ENCODE peak calls at places on chromosome 19, in seven cellular contexts. One of them, this sample, is unnamed.

GRCh38 chr19:9934132-9934950 is 2.0 kb downstream of the OLFM2 start:
- DNase-seq in pancreas: peak; percentile 89
- DNase-seq in Jurkat, Clone E6-1: peak; percentile 73
- DNase-seq in astrocyte of the spinal cord: peak; percentile 53
- DNase-seq in psoas muscle: peak; percentile 74
- DNase-seq in colonic mucosa: peak; percentile 81
- DNase-seq in dorsolateral prefrontal cortex: peak; percentile 74
- DNase-seq in this sample: no peak

GRCh38 chr19:39199025-39199424 is 2.3 kb downstream of the NCCRP1 start:
- DNase-seq in psoas muscle: no peak
- DNase-seq in dorsolateral prefrontal cortex: peak; percentile 77
- DNase-seq in colonic mucosa: no peak
- DNase-seq in pancreas: peak; percentile 93
- DNase-seq in astrocyte of the spinal cord: peak; percentile 17
- DNase-seq in Jurkat, Clone E6-1: no peak
- DNase-seq in this sample: peak; percentile 65

GRCh38 chr19:35260694-35261304 is 8.0 kb upstream of the USF2 start:
- DNase-seq in pancreas: peak; percentile 10
- DNase-seq in colonic mucosa: peak; percentile 8
- DNase-seq in psoas muscle: no peak
- DNase-seq in astrocyte of the spinal cord: no peak
- DNase-seq in Jurkat, Clone E6-1: no peak
- DNase-seq in dorsolateral prefrontal cortex: no peak
- DNase-seq in this sample: no peak

GRCh38 chr19:39205449-39205764 is 1.3 kb upstream of the SYCN start:
- DNase-seq in colonic mucosa: no peak
- DNase-seq in pancreas: no peak
- DNase-seq in dorsolateral prefrontal cortex: no peak
- DNase-seq in astrocyte of the spinal cord: no peak
- DNase-seq in Jurkat, Clone E6-1: no peak
- DNase-seq in psoas muscle: no peak
- DNase-seq in this sample: no peak

GRCh38 chr19:7393934-7394508 is 45.3 kb downstream of the ARHGEF18 start:
- DNase-seq in dorsolateral prefrontal cortex: no peak
- DNase-seq in pancreas: no peak
- DNase-seq in astrocyte of the spinal cord: no peak
- DNase-seq in colonic mucosa: no peak
- DNase-seq in psoas muscle: no peak
- DNase-seq in Jurkat, Clone E6-1: no peak
- DNase-seq in this sample: no peak

GRCh38 chr19:19554074-19555023 is 16.3 kb downstream of the CILP2 start:
- DNase-seq in Jurkat, Clone E6-1: peak; percentile 17
- DNase-seq in pancreas: no peak
- DNase-seq in colonic mucosa: peak; percentile 57
- DNase-seq in dorsolateral prefrontal cortex: no peak
- DNase-seq in psoas muscle: peak; percentile 57
- DNase-seq in astrocyte of the spinal cord: no peak
- DNase-seq in this sample: no peak

GRCh38 chr19:44345969-44346368 is 10.5 kb downstream of the ZNF112 start:
- DNase-seq in colonic mucosa: no peak
- DNase-seq in Jurkat, Clone E6-1: no peak
- DNase-seq in psoas muscle: no peak
- DNase-seq in astrocyte of the spinal cord: no peak
- DNase-seq in dorsolateral prefrontal cortex: no peak
- DNase-seq in pancreas: no peak
- DNase-seq in this sample: no peak

GRCh38 chr19:33256266-33256665 is 30.6 kb upstream of the SLC7A10 start:
- DNase-seq in pancreas: no peak
- DNase-seq in colonic mucosa: no peak
- DNase-seq in dorsolateral prefrontal cortex: no peak
- DNase-seq in astrocyte of the spinal cord: no peak
- DNase-seq in Jurkat, Clone E6-1: no peak
- DNase-seq in psoas muscle: no peak
- DNase-seq in this sample: no peak

GRCh38 chr19:31096047-31096446 is 253.2 kb downstream of the TSHZ3 start:
- DNase-seq in colonic mucosa: no peak
- DNase-seq in dorsolateral prefrontal cortex: no peak
- DNase-seq in astrocyte of the spinal cord: no peak
- DNase-seq in psoas muscle: peak; percentile 18
- DNase-seq in pancreas: no peak
- DNase-seq in Jurkat, Clone E6-1: no peak
- DNase-seq in this sample: no peak

GRCh38 chr19:43624933-43625332 is 5.5 kb upstream of the ZNF428 start:
- DNase-seq in psoas muscle: peak; percentile 31
- DNase-seq in astrocyte of the spinal cord: no peak
- DNase-seq in pancreas: no peak
- DNase-seq in Jurkat, Clone E6-1: peak; percentile 85
- DNase-seq in dorsolateral prefrontal cortex: peak; percentile 59
- DNase-seq in colonic mucosa: peak; percentile 85
- DNase-seq in this sample: no peak

GRCh38 chr19:4580961-4581380 is 21.5 kb upstream of the SEMA6B start:
- DNase-seq in Jurkat, Clone E6-1: no peak
- DNase-seq in dorsolateral prefrontal cortex: no peak
- DNase-seq in psoas muscle: no peak
- DNase-seq in astrocyte of the spinal cord: no peak
- DNase-seq in colonic mucosa: no peak
- DNase-seq in pancreas: no peak
- DNase-seq in this sample: no peak

GRCh38 chr19:54875506-54875905 is 1.5 kb downstream of the FCAR start:
- DNase-seq in Jurkat, Clone E6-1: peak; percentile 28
- DNase-seq in astrocyte of the spinal cord: no peak
- DNase-seq in colonic mucosa: no peak
- DNase-seq in psoas muscle: no peak
- DNase-seq in dorsolateral prefrontal cortex: no peak
- DNase-seq in pancreas: no peak
- DNase-seq in this sample: no peak

GRCh38 chr19:45917421-45918091 is 3.0 kb upstream of the NANOS2 start:
- DNase-seq in Jurkat, Clone E6-1: no peak
- DNase-seq in psoas muscle: no peak
- DNase-seq in pancreas: no peak
- DNase-seq in astrocyte of the spinal cord: no peak
- DNase-seq in colonic mucosa: no peak
- DNase-seq in dorsolateral prefrontal cortex: no peak
- DNase-seq in this sample: no peak

GRCh38 chr19:38975214-38975860 is at the start of gene FBXO17:
- DNase-seq in pancreas: peak; percentile 60
- DNase-seq in dorsolateral prefrontal cortex: peak; percentile 85
- DNase-seq in psoas muscle: peak; percentile 65
- DNase-seq in astrocyte of the spinal cord: peak; percentile 54
- DNase-seq in Jurkat, Clone E6-1: no peak
- DNase-seq in colonic mucosa: peak; percentile 29
- DNase-seq in this sample: no peak

GRCh38 chr19:7595466-7596133 is at the start of gene CAMSAP3:
- DNase-seq in dorsolateral prefrontal cortex: no peak
- DNase-seq in psoas muscle: no peak
- DNase-seq in pancreas: peak; percentile 79
- DNase-seq in Jurkat, Clone E6-1: peak; percentile 49
- DNase-seq in colonic mucosa: peak; percentile 66
- DNase-seq in astrocyte of the spinal cord: no peak
- DNase-seq in this sample: no peak

GRCh38 chr19:46000497-46001246 is 5.4 kb downstream of the CCDC61 start:
- DNase-seq in psoas muscle: peak; percentile 41
- DNase-seq in astrocyte of the spinal cord: no peak
- DNase-seq in Jurkat, Clone E6-1: peak; percentile 75
- DNase-seq in pancreas: peak; percentile 60
- DNase-seq in dorsolateral prefrontal cortex: peak; percentile 86
- DNase-seq in colonic mucosa: peak; percentile 77
- DNase-seq in this sample: no peak

GRCh38 chr19:48443262-48443661 is 2.5 kb upstream of the GRWD1 start:
- DNase-seq in pancreas: peak; percentile 70
- DNase-seq in psoas muscle: no peak
- DNase-seq in colonic mucosa: no peak
- DNase-seq in dorsolateral prefrontal cortex: no peak
- DNase-seq in astrocyte of the spinal cord: no peak
- DNase-seq in Jurkat, Clone E6-1: no peak
- DNase-seq in this sample: no peak

GRCh38 chr19:50921391-50922315 is 10.5 kb upstream of the KLK4 start:
- DNase-seq in astrocyte of the spinal cord: no peak
- DNase-seq in pancreas: no peak
- DNase-seq in psoas muscle: no peak
- DNase-seq in dorsolateral prefrontal cortex: no peak
- DNase-seq in colonic mucosa: no peak
- DNase-seq in Jurkat, Clone E6-1: no peak
- DNase-seq in this sample: no peak

GRCh38 chr19:49142866-49143335 is 12.3 kb downstream of the HRC start:
- DNase-seq in psoas muscle: peak; percentile 86
- DNase-seq in dorsolateral prefrontal cortex: peak; percentile 95
- DNase-seq in astrocyte of the spinal cord: peak; percentile 90
- DNase-seq in Jurkat, Clone E6-1: no peak
- DNase-seq in colonic mucosa: peak; percentile 92
- DNase-seq in pancreas: peak; percentile 90
- DNase-seq in this sample: peak; percentile 76

GRCh38 chr19:6457958-6458694 is 1.5 kb downstream of the SLC25A23 start:
- DNase-seq in pancreas: no peak
- DNase-seq in Jurkat, Clone E6-1: no peak
- DNase-seq in colonic mucosa: no peak
- DNase-seq in psoas muscle: no peak
- DNase-seq in astrocyte of the spinal cord: no peak
- DNase-seq in dorsolateral prefrontal cortex: no peak
- DNase-seq in this sample: no peak

GRCh38 chr19:45279587-45280192 is 28.6 kb downstream of the MARK4 start:
- DNase-seq in colonic mucosa: no peak
- DNase-seq in Jurkat, Clone E6-1: no peak
- DNase-seq in astrocyte of the spinal cord: no peak
- DNase-seq in pancreas: no peak
- DNase-seq in psoas muscle: no peak
- DNase-seq in dorsolateral prefrontal cortex: no peak
- DNase-seq in this sample: no peak

GRCh38 chr19:10339380-10339960 is at the start of gene ICAM3:
- DNase-seq in astrocyte of the spinal cord: no peak
- DNase-seq in psoas muscle: no peak
- DNase-seq in pancreas: no peak
- DNase-seq in Jurkat, Clone E6-1: peak; percentile 64
- DNase-seq in colonic mucosa: peak; percentile 33
- DNase-seq in dorsolateral prefrontal cortex: no peak
- DNase-seq in this sample: no peak

GRCh38 chr19:54418030-54418929 is 3.0 kb downstream of the TTYH1 start:
- DNase-seq in pancreas: no peak
- DNase-seq in colonic mucosa: no peak
- DNase-seq in astrocyte of the spinal cord: no peak
- DNase-seq in psoas muscle: no peak
- DNase-seq in Jurkat, Clone E6-1: no peak
- DNase-seq in dorsolateral prefrontal cortex: peak; percentile 63
- DNase-seq in this sample: no peak

GRCh38 chr19:44856438-44857083 is 10.5 kb downstream of the NECTIN2 start:
- DNase-seq in Jurkat, Clone E6-1: no peak
- DNase-seq in dorsolateral prefrontal cortex: no peak
- DNase-seq in astrocyte of the spinal cord: peak; percentile 62
- DNase-seq in psoas muscle: no peak
- DNase-seq in pancreas: no peak
- DNase-seq in colonic mucosa: no peak
- DNase-seq in this sample: no peak

GRCh38 chr19:10112895-10113591 is 1.6 kb downstream of the P2RY11 start:
- DNase-seq in psoas muscle: peak; percentile 59
- DNase-seq in astrocyte of the spinal cord: no peak
- DNase-seq in Jurkat, Clone E6-1: peak; percentile 61
- DNase-seq in colonic mucosa: peak; percentile 69
- DNase-seq in dorsolateral prefrontal cortex: no peak
- DNase-seq in pancreas: peak; percentile 73
- DNase-seq in this sample: no peak

GRCh38 chr19:14383556-14383897 is 2.3 kb downstream of the ADGRE5 start:
- DNase-seq in Jurkat, Clone E6-1: no peak
- DNase-seq in astrocyte of the spinal cord: peak; percentile 10
- DNase-seq in dorsolateral prefrontal cortex: no peak
- DNase-seq in colonic mucosa: peak; percentile 51
- DNase-seq in psoas muscle: no peak
- DNase-seq in pancreas: no peak
- DNase-seq in this sample: no peak
- H3K4me3 ChIP-seq in Jurkat, Clone E6-1: no peak overlapping the region
- H3K4me3 ChIP-seq in astrocyte of the spinal cord: no peak overlapping the region
- H3K4me3 ChIP-seq in dorsolateral prefrontal cortex: peak overlapping the region; percentile 15
- H3K4me3 ChIP-seq in colonic mucosa: peak overlapping the region; percentile 68
- H3K4me3 ChIP-seq in psoas muscle: peak overlapping the region; percentile 85
- H3K4me3 ChIP-seq in pancreas: no peak overlapping the region
- H3K4me3 ChIP-seq in this sample: no peak overlapping the region

DNA sequence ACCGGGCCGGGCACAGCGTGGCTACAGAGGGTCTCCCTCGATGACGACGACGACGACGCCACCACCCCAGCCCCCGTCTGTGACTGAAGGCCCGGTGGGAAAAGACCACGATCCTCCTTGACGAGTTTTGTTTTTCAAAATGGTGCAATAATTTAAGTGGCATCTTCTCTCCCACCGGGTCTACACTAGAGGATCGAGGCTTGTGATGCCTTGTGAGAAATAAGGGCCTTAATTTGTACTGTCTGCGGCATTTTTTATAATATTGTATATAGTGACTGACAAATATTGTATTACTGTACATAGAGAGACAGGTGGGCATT is 2.5 kb downstream of the KLF2 start:
- DNase-seq in colonic mucosa: no peak
- DNase-seq in Jurkat, Clone E6-1: no peak
- DNase-seq in pancreas: no peak
- DNase-seq in astrocyte of the spinal cord: no peak
- DNase-seq in dorsolateral prefrontal cortex: no peak
- DNase-seq in psoas muscle: no peak
- DNase-seq in this sample: no peak
- H3K4me3 ChIP-seq in colonic mucosa: peak overlapping the region; percentile 82
- H3K4me3 ChIP-seq in Jurkat, Clone E6-1: no peak overlapping the region
- H3K4me3 ChIP-seq in pancreas: no peak overlapping the region
- H3K4me3 ChIP-seq in astrocyte of the spinal cord: peak overlapping the region; percentile 68
- H3K4me3 ChIP-seq in dorsolateral prefrontal cortex: peak overlapping the region; percentile 72
- H3K4me3 ChIP-seq in psoas muscle: peak overlapping the region; percentile 80
- H3K4me3 ChIP-seq in this sample: no peak overlapping the region

GRCh38 chr19:13872695-13873389 is 4.1 kb upstream of the NANOS3 start:
- DNase-seq in pancreas: peak; percentile 57
- DNase-seq in psoas muscle: no peak
- DNase-seq in Jurkat, Clone E6-1: no peak
- DNase-seq in colonic mucosa: peak; percentile 62
- DNase-seq in dorsolateral prefrontal cortex: no peak
- DNase-seq in astrocyte of the spinal cord: no peak
- DNase-seq in this sample: no peak
- H3K4me3 ChIP-seq in pancreas: peak overlapping the region; percentile 32
- H3K4me3 ChIP-seq in psoas muscle: peak overlapping the region; percentile 46
- H3K4me3 ChIP-seq in Jurkat, Clone E6-1: peak overlapping the region; percentile 44
- H3K4me3 ChIP-seq in colonic mucosa: peak overlapping the region; percentile 40
- H3K4me3 ChIP-seq in dorsolateral prefrontal cortex: peak overlapping the region; percentile 50
- H3K4me3 ChIP-seq in astrocyte of the spinal cord: peak overlapping the region; percentile 27
- H3K4me3 ChIP-seq in this sample: peak overlapping the region; percentile 21

GRCh38 chr19:41244117-41244516 is 20.1 kb upstream of the HNRNPUL1 start:
- DNase-seq in astrocyte of the spinal cord: no peak
- DNase-seq in psoas muscle: no peak
- DNase-seq in Jurkat, Clone E6-1: no peak
- DNase-seq in colonic mucosa: no peak
- DNase-seq in dorsolateral prefrontal cortex: no peak
- DNase-seq in pancreas: no peak
- DNase-seq in this sample: no peak

GRCh38 chr19:41245779-41246297 is 18.3 kb upstream of the HNRNPUL1 start:
- DNase-seq in dorsolateral prefrontal cortex: no peak
- DNase-seq in psoas muscle: no peak
- DNase-seq in astrocyte of the spinal cord: no peak
- DNase-seq in colonic mucosa: no peak
- DNase-seq in Jurkat, Clone E6-1: no peak
- DNase-seq in pancreas: no peak
- DNase-seq in this sample: no peak

GRCh38 chr19:41253660-41254059 is 10.5 kb upstream of the HNRNPUL1 start:
- DNase-seq in pancreas: no peak
- DNase-seq in Jurkat, Clone E6-1: no peak
- DNase-seq in astrocyte of the spinal cord: no peak
- DNase-seq in psoas muscle: no peak
- DNase-seq in colonic mucosa: no peak
- DNase-seq in dorsolateral prefrontal cortex: no peak
- DNase-seq in this sample: no peak

GRCh38 chr19:41249707-41250423 is 14.3 kb upstream of the HNRNPUL1 start:
- DNase-seq in pancreas: no peak
- DNase-seq in colonic mucosa: no peak
- DNase-seq in astrocyte of the spinal cord: no peak
- DNase-seq in psoas muscle: no peak
- DNase-seq in Jurkat, Clone E6-1: no peak
- DNase-seq in dorsolateral prefrontal cortex: no peak
- DNase-seq in this sample: no peak

GRCh38 chr19:41248895-41249294 is 15.3 kb upstream of the HNRNPUL1 start:
- DNase-seq in Jurkat, Clone E6-1: no peak
- DNase-seq in pancreas: no peak
- DNase-seq in psoas muscle: no peak
- DNase-seq in astrocyte of the spinal cord: no peak
- DNase-seq in colonic mucosa: no peak
- DNase-seq in dorsolateral prefrontal cortex: no peak
- DNase-seq in this sample: no peak
- H3K4me3 ChIP-seq in Jurkat, Clone E6-1: no peak overlapping the region
- H3K4me3 ChIP-seq in pancreas: no peak overlapping the region
- H3K4me3 ChIP-seq in psoas muscle: no peak overlapping the region
- H3K4me3 ChIP-seq in astrocyte of the spinal cord: no peak overlapping the region
- H3K4me3 ChIP-seq in colonic mucosa: no peak overlapping the region
- H3K4me3 ChIP-seq in dorsolateral prefrontal cortex: no peak overlapping the region
- H3K4me3 ChIP-seq in this sample: no peak overlapping the region